ENCODE peak calls at places on chromosomes 16 and 17, in nine cellular contexts. H, S, E, F, P, G, Q, Y and A are unnamed samples.

GRCh38 chr17:57284984-57285646 is 28.8 kb downstream of the MSI2 start:
- DNase-seq in Q (no peak), E (peak; percentile 68), H (no peak), Y (no peak), S (peak; percentile 77), F (no peak), P (no peak), G (no peak), A (peak; percentile 20)

GRCh38 chr16:74745926-74746325 is 28.7 kb downstream of the FA2H start:
- DNase-seq in Y (no peak), S (no peak), P (no peak), H (no peak), Q (no peak), F (no peak), G (no peak), E (no peak), A (no peak)

GRCh38 chr16:23826528-23827244 is 9.1 kb upstream of the PRKCB start:
- DNase-seq in F (no peak), E (no peak), H (no peak), Y (no peak), Q (no peak), G (no peak), P (no peak), S (peak; percentile 71), A (no peak)

GRCh38 chr16:48321307-48322036 is 63.7 kb downstream of the SIAH1 start:
- DNase-seq in E (no peak), F (no peak), H (no peak), G (peak; percentile 63), Y (no peak), P (peak; percentile 44), S (no peak), Q (no peak), A (peak; percentile 58)

GRCh38 chr17:32854177-32854576 is 22.7 kb downstream of the MYO1D start:
- DNase-seq in Y (no peak), P (no peak), F (peak; percentile 17), Q (no peak), G (no peak), E (no peak), S (no peak), H (no peak), A (peak; percentile 26)

GRCh38 chr16:58709338-58709737 is 24.8 kb upstream of the SLC38A7 start:
- DNase-seq in H (no peak), E (no peak), S (no peak), Q (no peak), G (no peak), P (no peak), Y (no peak), F (no peak), A (no peak)

GRCh38 chr16:24689128-24689527 is 40.3 kb upstream of the TNRC6A start:
- DNase-seq in F (peak; percentile 58), Q (no peak), E (no peak), G (peak; percentile 73), Y (no peak), S (peak; percentile 20), P (peak; percentile 48), H (no peak), A (peak; percentile 81)

GRCh38 chr17:34382586-34383224 is 19.7 kb upstream of the CCL1 start:
- DNase-seq in S (peak; percentile 63), G (peak; percentile 42), E (no peak), P (no peak), F (no peak), Y (no peak), H (no peak), Q (no peak), A (no peak)

GRCh38 chr16:1340730-1341494 is 7.5 kb downstream of the BAIAP3 start:
- DNase-seq in H (no peak), G (no peak), F (no peak), S (no peak), Y (no peak), Q (peak; percentile 13), P (no peak), E (no peak), A (no peak)

GRCh38 chr16:1341495-1342388 is 8.3 kb downstream of the BAIAP3 start:
- DNase-seq in G (no peak), H (no peak), P (no peak), Y (no peak), S (no peak), F (no peak), Q (peak; percentile 15), E (no peak), A (no peak)

GRCh38 chr16:1344499-1344898 is 7.2 kb downstream of the TSR3 start:
- DNase-seq in E (no peak), S (no peak), H (no peak), Q (no peak), F (no peak), Y (no peak), P (no peak), G (no peak), A (no peak)

GRCh38 chr16:1343428-1344242 is 8.0 kb downstream of the TSR3 start:
- DNase-seq in Y (no peak), Q (no peak), H (no peak), E (no peak), F (no peak), G (no peak), P (no peak), S (no peak), A (no peak)

DNA sequence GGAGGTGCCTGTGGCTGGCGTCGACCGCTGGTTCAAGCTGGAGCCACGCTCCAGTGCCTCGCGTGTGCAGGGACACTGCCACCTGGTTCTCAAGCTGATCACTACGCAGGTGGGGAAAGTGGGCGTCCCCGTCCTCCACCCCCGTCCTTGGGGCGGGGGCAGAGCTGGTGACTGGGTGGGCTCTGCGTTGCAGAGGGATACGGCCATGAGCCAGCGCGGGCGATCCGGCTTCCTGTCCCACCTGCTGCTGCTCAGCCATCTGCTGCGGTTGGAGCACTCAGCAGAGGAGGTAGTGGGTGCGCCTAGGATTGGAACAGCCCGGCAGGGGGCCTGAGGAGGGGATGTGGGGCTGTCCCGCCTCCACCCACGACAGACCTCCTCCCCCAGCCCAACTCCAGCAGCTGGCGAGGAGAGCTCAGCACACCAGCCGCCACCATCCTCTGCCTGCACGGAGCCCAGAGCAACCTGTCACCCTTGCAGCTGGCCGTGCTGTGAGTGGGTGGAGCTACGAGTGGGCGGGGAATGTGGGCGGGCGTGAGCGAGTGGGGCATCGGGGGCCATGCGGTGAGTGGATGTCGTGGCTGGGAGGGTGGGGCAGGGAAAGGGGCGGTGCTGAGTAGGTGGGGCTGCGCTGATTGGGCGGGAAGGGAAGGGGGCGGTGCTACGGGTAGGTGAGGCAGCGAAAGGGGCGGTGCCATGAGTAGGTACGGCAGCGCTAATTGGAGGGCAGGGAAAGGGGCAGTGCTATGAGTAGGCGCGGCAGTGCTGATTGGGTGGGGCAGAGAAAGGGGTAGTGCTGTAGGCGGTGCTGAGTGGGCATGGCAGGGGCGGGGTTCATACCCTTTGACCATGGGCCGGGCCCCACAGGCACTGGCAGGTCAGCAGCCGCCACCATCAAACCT is 8.9 kb downstream of the TSR3 start:
- DNase-seq in S (peak; percentile 98), F (peak; percentile 97), Y (peak; percentile 84), G (peak; percentile 89), H (peak; percentile 98), E (peak; percentile 61), P (peak; percentile 82), Q (peak; percentile 98), A (peak; percentile 90)
- H3K4me3 ChIP-seq in S (peak overlapping the region; percentile 57), F (no peak overlapping the region), Y (peak overlapping the region; percentile 50), G (no peak overlapping the region), H (no peak overlapping the region), E (no peak overlapping the region), P (no peak overlapping the region), Q (peak overlapping the region; percentile 46), A (no peak overlapping the region)

GRCh38 chr17:45336390-45337182 is 19.8 kb upstream of the MAP3K14 start:
- DNase-seq in E (no peak), Q (no peak), S (no peak), H (no peak), P (no peak), F (no peak), Y (no peak), G (no peak), A (no peak)

GRCh38 chr17:45338023-45338781 is 21.4 kb upstream of the MAP3K14 start:
- DNase-seq in P (no peak), E (no peak), Q (no peak), Y (no peak), S (no peak), H (no peak), F (no peak), G (peak; percentile 58), A (no peak)

GRCh38 chr17:45339646-45340605 is 23.1 kb upstream of the MAP3K14 start:
- DNase-seq in P (no peak), G (no peak), S (no peak), E (no peak), Y (no peak), Q (no peak), H (no peak), F (no peak), A (peak; percentile 18)

GRCh38 chr17:45341389-45342158 is 24.8 kb upstream of the MAP3K14 start:
- DNase-seq in Q (no peak), P (peak; percentile 90), H (peak; percentile 54), Y (no peak), S (no peak), F (peak; percentile 73), E (peak; percentile 32), G (peak; percentile 91), A (peak; percentile 93)

DNA sequence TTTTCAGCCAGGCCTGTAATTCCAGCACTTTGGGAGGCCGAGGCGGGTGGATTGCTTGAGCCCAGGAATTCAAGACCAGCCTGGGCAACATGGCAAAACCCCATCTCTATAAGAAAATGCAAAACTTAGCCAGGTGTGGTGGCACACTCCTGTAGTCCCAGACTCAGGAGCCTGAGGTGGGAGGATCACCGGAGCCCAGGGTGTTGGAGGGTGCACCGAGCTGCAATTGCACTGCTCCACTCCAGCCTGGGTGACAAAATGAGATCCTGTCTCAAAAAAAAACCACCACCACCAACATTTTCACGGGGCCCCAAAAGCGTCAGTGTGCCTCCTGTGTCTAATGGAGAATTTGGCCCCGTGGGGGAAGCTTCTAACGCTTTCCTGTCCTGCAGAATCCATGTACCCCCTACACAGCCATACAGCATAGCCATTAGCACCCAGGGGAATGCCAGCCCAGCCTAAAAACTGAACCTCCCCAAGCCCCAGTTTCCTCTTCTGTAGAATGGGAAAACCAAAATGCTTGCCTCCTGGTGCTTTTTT is 22.2 kb upstream of the MAP3K14 start:
- DNase-seq in S (no peak), H (no peak), P (no peak), F (no peak), Y (no peak), E (no peak), Q (no peak), G (no peak), A (no peak)
- TF ChIP-seq CTCF in S (no peak), H (no peak), P (no peak), F (no peak), Y (no peak), E (no peak), Q (no peak), G (no peak), A (no peak)

DNA sequence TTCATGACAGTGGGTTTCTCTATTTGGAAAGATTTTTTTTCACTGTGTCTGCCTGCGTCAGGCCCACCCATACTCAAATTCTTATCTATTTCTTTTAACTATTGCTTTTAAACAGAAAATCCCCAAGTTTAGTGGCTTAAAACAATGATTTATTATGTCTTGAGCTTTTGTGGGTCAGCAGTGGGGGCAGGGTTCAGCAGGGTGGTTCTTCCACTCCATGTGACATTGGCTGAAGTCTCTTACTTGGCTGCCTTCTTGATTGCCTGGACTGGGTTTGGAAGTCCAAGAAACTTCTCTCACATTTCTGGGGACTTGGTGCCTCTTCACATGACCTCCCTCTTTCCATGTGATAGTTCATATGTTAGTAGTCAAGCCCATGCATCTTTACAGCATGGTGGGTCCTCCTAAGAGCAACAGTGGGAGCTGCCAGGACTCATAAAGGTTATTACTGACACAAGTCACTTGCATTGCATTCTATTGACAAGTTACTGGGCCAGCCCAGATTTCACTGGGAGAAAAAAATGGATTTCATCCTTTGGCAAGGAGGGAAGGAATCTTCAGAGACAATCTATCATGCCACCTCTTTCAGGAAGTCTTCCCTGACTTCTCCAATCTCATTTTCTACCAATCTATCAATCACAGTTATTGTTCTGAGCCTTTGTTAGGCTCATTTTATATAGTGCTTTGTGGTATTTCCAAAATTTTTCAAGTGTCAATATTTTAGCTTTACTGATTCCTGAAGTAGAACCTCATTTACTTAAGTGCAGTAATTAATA is 436.1 kb downstream of the XYLT1 start:
- DNase-seq in G (no peak), Q (no peak), Y (no peak), F (no peak), H (no peak), P (no peak), S (no peak), E (no peak), A (no peak)
- H3K4me3 ChIP-seq in G (no peak overlapping the region), Q (no peak overlapping the region), Y (no peak overlapping the region), F (no peak overlapping the region), H (no peak overlapping the region), P (no peak overlapping the region), S (no peak overlapping the region), E (no peak overlapping the region), A (no peak overlapping the region)

GRCh38 chr16:55711959-55712876 is 56.4 kb downstream of the SLC6A2 start:
- DNase-seq in P (peak; percentile 48), Q (peak; percentile 44), S (peak; percentile 63), F (peak; percentile 88), G (peak; percentile 63), Y (no peak), H (peak; percentile 69), E (peak; percentile 55), A (peak; percentile 71)

GRCh38 chr16:55713103-55713502 is 57.3 kb downstream of the SLC6A2 start:
- DNase-seq in Y (no peak), Q (no peak), P (no peak), F (no peak), E (no peak), S (no peak), G (no peak), H (no peak), A (no peak)

GRCh38 chr16:55717326-55717725 is 61.5 kb downstream of the SLC6A2 start:
- DNase-seq in P (no peak), S (no peak), Y (no peak), G (no peak), H (no peak), E (no peak), F (no peak), Q (no peak), A (no peak)
- TF ChIP-seq CTCF in P (no peak), S (no peak), Y (no peak), G (no peak), H (no peak), E (no peak), F (no peak), Q (no peak), A (no peak)